ENCODE peak calls at places on chromosomes 4 and X, in eight cellular contexts. One of them, this sample, is unnamed.

GRCh38 chrX:30618160-30618765 is 35.0 kb upstream of the GK start:
- DNase-seq in stomach: no peak
- DNase-seq in EH: no peak
- DNase-seq in Right ventricle myocardium superior: no peak
- DNase-seq in frontal cortex: no peak
- DNase-seq in stimulated activated CD8-positive, alpha-beta memory T cell treated with anti-CD3 and anti-CD28 coated beads, Interleukin-2, amount 100 ng/mL, for 1 hour: no peak
- DNase-seq in SHP77: no peak
- DNase-seq in GM10248: no peak
- DNase-seq in this sample: no peak

GRCh38 chrX:16160729-16161128 is 6.6 kb upstream of the MAGEB17 start:
- DNase-seq in stomach: no peak
- DNase-seq in EH: peak; percentile 91
- DNase-seq in Right ventricle myocardium superior: no peak
- DNase-seq in frontal cortex: no peak
- DNase-seq in stimulated activated CD8-positive, alpha-beta memory T cell treated with anti-CD3 and anti-CD28 coated beads, Interleukin-2, amount 100 ng/mL, for 1 hour: no peak
- DNase-seq in SHP77: no peak
- DNase-seq in GM10248: no peak
- DNase-seq in this sample: no peak

GRCh38 chr4:140861359-140862181 is 105.4 kb upstream of the TBC1D9 start:
- DNase-seq in stomach: peak; percentile 66
- DNase-seq in EH: peak; percentile 85
- DNase-seq in Right ventricle myocardium superior: no peak
- DNase-seq in frontal cortex: peak; percentile 52
- DNase-seq in stimulated activated CD8-positive, alpha-beta memory T cell treated with anti-CD3 and anti-CD28 coated beads, Interleukin-2, amount 100 ng/mL, for 1 hour: no peak
- DNase-seq in SHP77: no peak
- DNase-seq in GM10248: peak; percentile 41
- DNase-seq in this sample: peak; percentile 12

GRCh38 chrX:44669626-44670025 is 127.0 kb upstream of the FUNDC1 start:
- DNase-seq in stomach: no peak
- DNase-seq in EH: no peak
- DNase-seq in Right ventricle myocardium superior: no peak
- DNase-seq in frontal cortex: no peak
- DNase-seq in stimulated activated CD8-positive, alpha-beta memory T cell treated with anti-CD3 and anti-CD28 coated beads, Interleukin-2, amount 100 ng/mL, for 1 hour: no peak
- DNase-seq in SHP77: no peak
- DNase-seq in GM10248: no peak
- DNase-seq in this sample: no peak

GRCh38 chrX:13373807-13374187 is 53.9 kb upstream of the ATXN3L start:
- DNase-seq in stomach: no peak
- DNase-seq in EH: peak; percentile 89
- DNase-seq in Right ventricle myocardium superior: no peak
- DNase-seq in frontal cortex: no peak
- DNase-seq in stimulated activated CD8-positive, alpha-beta memory T cell treated with anti-CD3 and anti-CD28 coated beads, Interleukin-2, amount 100 ng/mL, for 1 hour: no peak
- DNase-seq in SHP77: no peak
- DNase-seq in GM10248: no peak
- DNase-seq in this sample: no peak

GRCh38 chrX:73206366-73206765 is 8.3 kb downstream of the NAP1L2 start:
- DNase-seq in stomach: no peak
- DNase-seq in EH: no peak
- DNase-seq in Right ventricle myocardium superior: no peak
- DNase-seq in frontal cortex: no peak
- DNase-seq in stimulated activated CD8-positive, alpha-beta memory T cell treated with anti-CD3 and anti-CD28 coated beads, Interleukin-2, amount 100 ng/mL, for 1 hour: no peak
- DNase-seq in SHP77: no peak
- DNase-seq in GM10248: no peak
- DNase-seq in this sample: no peak

GRCh38 chr4:17230727-17231126 is 281.2 kb downstream of the QDPR start:
- DNase-seq in stomach: no peak
- DNase-seq in EH: peak; percentile 73
- DNase-seq in Right ventricle myocardium superior: no peak
- DNase-seq in frontal cortex: no peak
- DNase-seq in stimulated activated CD8-positive, alpha-beta memory T cell treated with anti-CD3 and anti-CD28 coated beads, Interleukin-2, amount 100 ng/mL, for 1 hour: no peak
- DNase-seq in SHP77: no peak
- DNase-seq in GM10248: no peak
- DNase-seq in this sample: no peak

GRCh38 chrX:54633641-54634040 is 103.6 kb downstream of the GNL3L start:
- DNase-seq in stomach: no peak
- DNase-seq in EH: peak; percentile 43
- DNase-seq in Right ventricle myocardium superior: no peak
- DNase-seq in frontal cortex: no peak
- DNase-seq in stimulated activated CD8-positive, alpha-beta memory T cell treated with anti-CD3 and anti-CD28 coated beads, Interleukin-2, amount 100 ng/mL, for 1 hour: no peak
- DNase-seq in SHP77: no peak
- DNase-seq in GM10248: no peak
- DNase-seq in this sample: no peak

GRCh38 chrX:110397353-110397752 is 38.7 kb downstream of the RTL9 start:
- DNase-seq in stomach: no peak
- DNase-seq in EH: no peak
- DNase-seq in Right ventricle myocardium superior: no peak
- DNase-seq in frontal cortex: no peak
- DNase-seq in stimulated activated CD8-positive, alpha-beta memory T cell treated with anti-CD3 and anti-CD28 coated beads, Interleukin-2, amount 100 ng/mL, for 1 hour: no peak
- DNase-seq in SHP77: no peak
- DNase-seq in GM10248: no peak
- DNase-seq in this sample: no peak

GRCh38 chrX:84186603-84187358 is 1.2 kb downstream of the RPS6KA6 start:
- DNase-seq in stomach: no peak
- DNase-seq in EH: peak; percentile 12
- DNase-seq in Right ventricle myocardium superior: no peak
- DNase-seq in frontal cortex: no peak
- DNase-seq in stimulated activated CD8-positive, alpha-beta memory T cell treated with anti-CD3 and anti-CD28 coated beads, Interleukin-2, amount 100 ng/mL, for 1 hour: no peak
- DNase-seq in SHP77: no peak
- DNase-seq in GM10248: no peak
- DNase-seq in this sample: no peak

GRCh38 chr4:1196421-1197183 is 24.2 kb upstream of the SPON2 start:
- DNase-seq in stomach: peak; percentile 19
- DNase-seq in EH: no peak
- DNase-seq in Right ventricle myocardium superior: peak; percentile 31
- DNase-seq in frontal cortex: no peak
- DNase-seq in stimulated activated CD8-positive, alpha-beta memory T cell treated with anti-CD3 and anti-CD28 coated beads, Interleukin-2, amount 100 ng/mL, for 1 hour: no peak
- DNase-seq in SHP77: no peak
- DNase-seq in GM10248: no peak
- DNase-seq in this sample: no peak

GRCh38 chr4:118758293-118758692 is 73.1 kb downstream of the METTL14 start:
- DNase-seq in stomach: no peak
- DNase-seq in EH: peak; percentile 54
- DNase-seq in Right ventricle myocardium superior: no peak
- DNase-seq in frontal cortex: no peak
- DNase-seq in stimulated activated CD8-positive, alpha-beta memory T cell treated with anti-CD3 and anti-CD28 coated beads, Interleukin-2, amount 100 ng/mL, for 1 hour: no peak
- DNase-seq in SHP77: no peak
- DNase-seq in GM10248: no peak
- DNase-seq in this sample: no peak

GRCh38 chr4:173486714-173487392 is 43.2 kb downstream of the HAND2 start:
- DNase-seq in stomach: no peak
- DNase-seq in EH: peak; percentile 31
- DNase-seq in Right ventricle myocardium superior: no peak
- DNase-seq in frontal cortex: no peak
- DNase-seq in stimulated activated CD8-positive, alpha-beta memory T cell treated with anti-CD3 and anti-CD28 coated beads, Interleukin-2, amount 100 ng/mL, for 1 hour: no peak
- DNase-seq in SHP77: no peak
- DNase-seq in GM10248: no peak
- DNase-seq in this sample: no peak

GRCh38 chrX:18566748-18567147 is 105.2 kb downstream of the RS1 start:
- DNase-seq in stomach: no peak
- DNase-seq in EH: no peak
- DNase-seq in Right ventricle myocardium superior: no peak
- DNase-seq in frontal cortex: no peak
- DNase-seq in stimulated activated CD8-positive, alpha-beta memory T cell treated with anti-CD3 and anti-CD28 coated beads, Interleukin-2, amount 100 ng/mL, for 1 hour: no peak
- DNase-seq in SHP77: no peak
- DNase-seq in GM10248: no peak
- DNase-seq in this sample: no peak

GRCh38 chr4:30828290-30828926 is 108.2 kb downstream of the PCDH7 start:
- DNase-seq in stomach: no peak
- DNase-seq in EH: peak; percentile 27
- DNase-seq in Right ventricle myocardium superior: no peak
- DNase-seq in frontal cortex: no peak
- DNase-seq in stimulated activated CD8-positive, alpha-beta memory T cell treated with anti-CD3 and anti-CD28 coated beads, Interleukin-2, amount 100 ng/mL, for 1 hour: no peak
- DNase-seq in SHP77: no peak
- DNase-seq in GM10248: no peak
- DNase-seq in this sample: no peak

GRCh38 chr4:55635760-55636621 is at the start of gene NMU:
- DNase-seq in stomach: peak; percentile 61
- DNase-seq in EH: peak; percentile 14
- DNase-seq in Right ventricle myocardium superior: peak; percentile 44
- DNase-seq in frontal cortex: peak; percentile 33
- DNase-seq in stimulated activated CD8-positive, alpha-beta memory T cell treated with anti-CD3 and anti-CD28 coated beads, Interleukin-2, amount 100 ng/mL, for 1 hour: no peak
- DNase-seq in SHP77: peak; percentile 79
- DNase-seq in GM10248: peak; percentile 55
- DNase-seq in this sample: peak; percentile 59

GRCh38 chrX:39144965-39145364 is 343.7 kb downstream of the MID1IP1 start:
- DNase-seq in stomach: no peak
- DNase-seq in EH: no peak
- DNase-seq in Right ventricle myocardium superior: no peak
- DNase-seq in frontal cortex: no peak
- DNase-seq in stimulated activated CD8-positive, alpha-beta memory T cell treated with anti-CD3 and anti-CD28 coated beads, Interleukin-2, amount 100 ng/mL, for 1 hour: no peak
- DNase-seq in SHP77: no peak
- DNase-seq in GM10248: no peak
- DNase-seq in this sample: no peak

GRCh38 chr4:2417765-2418651 is at the start of gene ZFYVE28:
- DNase-seq in stomach: no peak
- DNase-seq in EH: peak; percentile 26
- DNase-seq in Right ventricle myocardium superior: peak; percentile 48
- DNase-seq in frontal cortex: no peak
- DNase-seq in stimulated activated CD8-positive, alpha-beta memory T cell treated with anti-CD3 and anti-CD28 coated beads, Interleukin-2, amount 100 ng/mL, for 1 hour: no peak
- DNase-seq in SHP77: no peak
- DNase-seq in GM10248: no peak
- DNase-seq in this sample: peak; percentile 36

GRCh38 chrX:138986235-138986634 is 274.7 kb upstream of the FGF13 start:
- DNase-seq in stomach: no peak
- DNase-seq in EH: no peak
- DNase-seq in Right ventricle myocardium superior: no peak
- DNase-seq in frontal cortex: no peak
- DNase-seq in stimulated activated CD8-positive, alpha-beta memory T cell treated with anti-CD3 and anti-CD28 coated beads, Interleukin-2, amount 100 ng/mL, for 1 hour: no peak
- DNase-seq in SHP77: no peak
- DNase-seq in GM10248: no peak
- DNase-seq in this sample: no peak

GRCh38 chr4:15131551-15131950 is 129.3 kb downstream of the CPEB2 start:
- DNase-seq in stomach: no peak
- DNase-seq in EH: no peak
- DNase-seq in Right ventricle myocardium superior: no peak
- DNase-seq in frontal cortex: no peak
- DNase-seq in stimulated activated CD8-positive, alpha-beta memory T cell treated with anti-CD3 and anti-CD28 coated beads, Interleukin-2, amount 100 ng/mL, for 1 hour: no peak
- DNase-seq in SHP77: no peak
- DNase-seq in GM10248: no peak
- DNase-seq in this sample: no peak

GRCh38 chrX:68703369-68703768 is 55.9 kb downstream of the STARD8 start:
- DNase-seq in stomach: no peak
- DNase-seq in EH: peak; percentile 24
- DNase-seq in Right ventricle myocardium superior: no peak
- DNase-seq in frontal cortex: no peak
- DNase-seq in stimulated activated CD8-positive, alpha-beta memory T cell treated with anti-CD3 and anti-CD28 coated beads, Interleukin-2, amount 100 ng/mL, for 1 hour: no peak
- DNase-seq in SHP77: no peak
- DNase-seq in GM10248: no peak
- DNase-seq in this sample: no peak

GRCh38 chr4:70544279-70544870 is 26.0 kb downstream of the AMTN start:
- DNase-seq in stomach: no peak
- DNase-seq in EH: peak; percentile 7
- DNase-seq in Right ventricle myocardium superior: no peak
- DNase-seq in frontal cortex: no peak
- DNase-seq in stimulated activated CD8-positive, alpha-beta memory T cell treated with anti-CD3 and anti-CD28 coated beads, Interleukin-2, amount 100 ng/mL, for 1 hour: no peak
- DNase-seq in SHP77: no peak
- DNase-seq in GM10248: no peak
- DNase-seq in this sample: no peak

GRCh38 chrX:40173662-40174593 is 76.2 kb upstream of the BCOR start:
- DNase-seq in stomach: peak; percentile 86
- DNase-seq in EH: peak; percentile 35
- DNase-seq in Right ventricle myocardium superior: peak; percentile 51
- DNase-seq in frontal cortex: no peak
- DNase-seq in stimulated activated CD8-positive, alpha-beta memory T cell treated with anti-CD3 and anti-CD28 coated beads, Interleukin-2, amount 100 ng/mL, for 1 hour: no peak
- DNase-seq in SHP77: peak; percentile 18
- DNase-seq in GM10248: no peak
- DNase-seq in this sample: no peak

GRCh38 chrX:134313418-134313817 is 76.4 kb downstream of the CCDC160 start:
- DNase-seq in stomach: no peak
- DNase-seq in EH: no peak
- DNase-seq in Right ventricle myocardium superior: no peak
- DNase-seq in frontal cortex: no peak
- DNase-seq in stimulated activated CD8-positive, alpha-beta memory T cell treated with anti-CD3 and anti-CD28 coated beads, Interleukin-2, amount 100 ng/mL, for 1 hour: no peak
- DNase-seq in SHP77: no peak
- DNase-seq in GM10248: no peak
- DNase-seq in this sample: no peak

GRCh38 chrX:42219231-42219630 is 295.9 kb upstream of the CASK start:
- DNase-seq in stomach: no peak
- DNase-seq in EH: no peak
- DNase-seq in Right ventricle myocardium superior: no peak
- DNase-seq in frontal cortex: no peak
- DNase-seq in stimulated activated CD8-positive, alpha-beta memory T cell treated with anti-CD3 and anti-CD28 coated beads, Interleukin-2, amount 100 ng/mL, for 1 hour: no peak
- DNase-seq in SHP77: no peak
- DNase-seq in GM10248: no peak
- DNase-seq in this sample: no peak

GRCh38 chr4:32140636-32141035 is 1420.5 kb downstream of the PCDH7 start:
- DNase-seq in stomach: no peak
- DNase-seq in EH: no peak
- DNase-seq in Right ventricle myocardium superior: no peak
- DNase-seq in frontal cortex: no peak
- DNase-seq in stimulated activated CD8-positive, alpha-beta memory T cell treated with anti-CD3 and anti-CD28 coated beads, Interleukin-2, amount 100 ng/mL, for 1 hour: no peak
- DNase-seq in SHP77: no peak
- DNase-seq in GM10248: no peak
- DNase-seq in this sample: no peak

GRCh38 chr4:175996231-175996630 is 69.4 kb upstream of the WDR17 start:
- DNase-seq in stomach: no peak
- DNase-seq in EH: no peak
- DNase-seq in Right ventricle myocardium superior: no peak
- DNase-seq in frontal cortex: no peak
- DNase-seq in stimulated activated CD8-positive, alpha-beta memory T cell treated with anti-CD3 and anti-CD28 coated beads, Interleukin-2, amount 100 ng/mL, for 1 hour: no peak
- DNase-seq in SHP77: no peak
- DNase-seq in GM10248: no peak
- DNase-seq in this sample: no peak

GRCh38 chr4:16082424-16083216 is 1.2 kb downstream of the PROM1 start:
- DNase-seq in stomach: no peak
- DNase-seq in EH: no peak
- DNase-seq in Right ventricle myocardium superior: peak; percentile 60
- DNase-seq in frontal cortex: peak; percentile 34
- DNase-seq in stimulated activated CD8-positive, alpha-beta memory T cell treated with anti-CD3 and anti-CD28 coated beads, Interleukin-2, amount 100 ng/mL, for 1 hour: no peak
- DNase-seq in SHP77: no peak
- DNase-seq in GM10248: peak; percentile 34
- DNase-seq in this sample: no peak

GRCh38 chr4:109801895-109802319 is at the start of gene CFI:
- DNase-seq in stomach: no peak
- DNase-seq in EH: peak; percentile 79
- DNase-seq in Right ventricle myocardium superior: no peak
- DNase-seq in frontal cortex: peak; percentile 12
- DNase-seq in stimulated activated CD8-positive, alpha-beta memory T cell treated with anti-CD3 and anti-CD28 coated beads, Interleukin-2, amount 100 ng/mL, for 1 hour: no peak
- DNase-seq in SHP77: no peak
- DNase-seq in GM10248: no peak
- DNase-seq in this sample: no peak

GRCh38 chrX:121579016-121579760 is 531.8 kb downstream of the GLUD2 start:
- DNase-seq in stomach: no peak
- DNase-seq in EH: peak; percentile 17
- DNase-seq in Right ventricle myocardium superior: no peak
- DNase-seq in frontal cortex: no peak
- DNase-seq in stimulated activated CD8-positive, alpha-beta memory T cell treated with anti-CD3 and anti-CD28 coated beads, Interleukin-2, amount 100 ng/mL, for 1 hour: no peak
- DNase-seq in SHP77: peak; percentile 1
- DNase-seq in GM10248: no peak
- DNase-seq in this sample: no peak

GRCh38 chr4:127055349-127055748 is 577.4 kb upstream of the INTU start:
- DNase-seq in stomach: no peak
- DNase-seq in EH: peak; percentile 25
- DNase-seq in Right ventricle myocardium superior: no peak
- DNase-seq in frontal cortex: no peak
- DNase-seq in stimulated activated CD8-positive, alpha-beta memory T cell treated with anti-CD3 and anti-CD28 coated beads, Interleukin-2, amount 100 ng/mL, for 1 hour: no peak
- DNase-seq in SHP77: no peak
- DNase-seq in GM10248: no peak
- DNase-seq in this sample: no peak

GRCh38 chr4:187070158-187070557 is 346.5 kb upstream of the FAT1 start:
- DNase-seq in stomach: no peak
- DNase-seq in EH: no peak
- DNase-seq in Right ventricle myocardium superior: no peak
- DNase-seq in frontal cortex: no peak
- DNase-seq in stimulated activated CD8-positive, alpha-beta memory T cell treated with anti-CD3 and anti-CD28 coated beads, Interleukin-2, amount 100 ng/mL, for 1 hour: no peak
- DNase-seq in SHP77: no peak
- DNase-seq in GM10248: no peak
- DNase-seq in this sample: no peak

GRCh38 chr4:67483868-67484602 is 61.3 kb downstream of the CENPC start:
- DNase-seq in stomach: no peak
- DNase-seq in EH: peak; percentile 67
- DNase-seq in Right ventricle myocardium superior: no peak
- DNase-seq in frontal cortex: no peak
- DNase-seq in stimulated activated CD8-positive, alpha-beta memory T cell treated with anti-CD3 and anti-CD28 coated beads, Interleukin-2, amount 100 ng/mL, for 1 hour: no peak
- DNase-seq in SHP77: no peak
- DNase-seq in GM10248: no peak
- DNase-seq in this sample: no peak

GRCh38 chr4:72496119-72496518 is 72.9 kb downstream of the ADAMTS3 start:
- DNase-seq in stomach: no peak
- DNase-seq in EH: peak; percentile 4
- DNase-seq in Right ventricle myocardium superior: no peak
- DNase-seq in frontal cortex: no peak
- DNase-seq in stimulated activated CD8-positive, alpha-beta memory T cell treated with anti-CD3 and anti-CD28 coated beads, Interleukin-2, amount 100 ng/mL, for 1 hour: no peak
- DNase-seq in SHP77: no peak
- DNase-seq in GM10248: no peak
- DNase-seq in this sample: no peak